ENCODE peak calls at places on chromosomes 16 and 17, in ten cellular contexts. A, W, C, P, T, V, X, D, K and Z are unnamed samples.
A peak's percentile ranks its signal among the peaks of the same experiment; 100 is the strongest.

GRCh38 chr16:69323428-69323827 is 7.0 kb downstream of the PDF start:
- DNase-seq in A (no peak), W (peak; percentile 71), C (no peak), P (no peak), T (no peak), V (no peak), X (no peak), D (no peak), K (no peak), Z (no peak)

GRCh38 chr17:3845361-3845753 is 689 bp downstream of the NCBP3 start:
- DNase-seq in A (no peak), W (no peak), C (no peak), P (no peak), T (peak; percentile 17), V (no peak), X (no peak), D (no peak), K (no peak), Z (no peak)

GRCh38 chr17:9979463-9979995 is 74.5 kb upstream of the RCVRN start:
- DNase-seq in A (no peak), W (no peak), C (no peak), P (no peak), T (no peak), V (peak; percentile 29), X (no peak), D (no peak), K (no peak), Z (no peak)

GRCh38 chr16:9836118-9836736 is 346.0 kb downstream of the GRIN2A start:
- DNase-seq in A (no peak), W (no peak), C (no peak), P (peak; percentile 37), T (peak; percentile 7), V (peak; percentile 17), X (no peak), D (no peak), K (no peak), Z (no peak)

GRCh38 chr17:41335747-41336146 is 14.9 kb downstream of the KRT33A start:
- DNase-seq in A (no peak), W (no peak), C (no peak), P (no peak), T (no peak), V (no peak), X (no peak), D (no peak), K (no peak), Z (no peak)

GRCh38 chr16:70745536-70746025 is 55.4 kb downstream of the VAC14 start:
- DNase-seq in A (no peak), W (no peak), C (no peak), P (no peak), T (no peak), V (no peak), X (no peak), D (no peak), K (no peak), Z (no peak)

GRCh38 chr16:23505942-23506605 is 4.2 kb downstream of the GGA2 start:
- DNase-seq in A (no peak), W (no peak), C (no peak), P (no peak), T (no peak), V (no peak), X (no peak), D (no peak), K (no peak), Z (no peak)

GRCh38 chr17:78839173-78839761 is 1.3 kb downstream of the USP36 start:
- DNase-seq in A (no peak), W (no peak), C (no peak), P (no peak), T (no peak), V (no peak), X (no peak), D (no peak), K (no peak), Z (no peak)

GRCh38 chr16:70746708-70747424 is 54.1 kb downstream of the VAC14 start:
- DNase-seq in A (peak; percentile 81), W (peak; percentile 94), C (peak; percentile 88), P (no peak), T (peak; percentile 96), V (peak; percentile 89), X (peak; percentile 91), D (peak; percentile 92), K (no peak), Z (no peak)

GRCh38 chr17:66200685-66201092 is 8.8 kb upstream of the CEP112 start:
- DNase-seq in A (peak; percentile 17), W (no peak), C (peak; percentile 64), P (peak; percentile 18), T (peak; percentile 80), V (peak; percentile 63), X (no peak), D (peak; percentile 79), K (peak; percentile 16), Z (peak; percentile 30)
- TF ChIP-seq CTCF in A (no peak), W (peak; percentile 71), C (peak; percentile 78), P (peak; percentile 68), T (peak; percentile 81), V (peak; percentile 85), X (no peak), D (peak; percentile 83), K (peak; percentile 33), Z (peak; percentile 67)

GRCh38 chr17:71085238-71086033 is 916.1 kb downstream of the KCNJ2 start:
- DNase-seq in A (no peak), W (peak; percentile 53), C (no peak), P (peak; percentile 24), T (peak; percentile 20), V (peak; percentile 31), X (no peak), D (peak; percentile 46), K (no peak), Z (no peak)
- TF ChIP-seq CTCF in A (no peak), W (peak; percentile 63), C (peak; percentile 20), P (peak; percentile 66), T (peak; percentile 52), V (peak; percentile 41), X (peak; percentile 10), D (peak; percentile 63), K (no peak), Z (no peak)

GRCh38 chr17:16027708-16028584 is 28.3 kb downstream of the TTC19 start:
- DNase-seq in A (no peak), W (no peak), C (peak; percentile 71), P (no peak), T (peak; percentile 87), V (peak; percentile 32), X (no peak), D (no peak), K (peak; percentile 5), Z (no peak)
- TF ChIP-seq CTCF in A (no peak), W (no peak), C (no peak), P (no peak), T (no peak), V (no peak), X (no peak), D (no peak), K (no peak), Z (no peak)

GRCh38 chr16:28923652-28924398 is 1.2 kb downstream of the RABEP2 start:
- DNase-seq in A (no peak), W (no peak), C (no peak), P (no peak), T (no peak), V (peak; percentile 27), X (no peak), D (no peak), K (no peak), Z (no peak)

GRCh38 chr16:28924762-28925385 is at the start of gene RABEP2:
- DNase-seq in A (peak; percentile 91), W (peak; percentile 93), C (peak; percentile 54), P (peak; percentile 99), T (peak; percentile 86), V (peak; percentile 99), X (peak; percentile 93), D (peak; percentile 99), K (peak; percentile 94), Z (peak; percentile 97)

GRCh38 chr16:28925386-28926228 is 569 bp upstream of the RABEP2 start:
- DNase-seq in A (peak; percentile 76), W (no peak), C (peak; percentile 57), P (no peak), T (peak; percentile 82), V (peak; percentile 69), X (peak; percentile 85), D (peak; percentile 86), K (peak; percentile 66), Z (peak; percentile 70)

GRCh38 chr16:28923231-28923587 is 1.8 kb downstream of the RABEP2 start:
- DNase-seq in A (no peak), W (no peak), C (no peak), P (no peak), T (no peak), V (no peak), X (no peak), D (no peak), K (no peak), Z (no peak)

DNA sequence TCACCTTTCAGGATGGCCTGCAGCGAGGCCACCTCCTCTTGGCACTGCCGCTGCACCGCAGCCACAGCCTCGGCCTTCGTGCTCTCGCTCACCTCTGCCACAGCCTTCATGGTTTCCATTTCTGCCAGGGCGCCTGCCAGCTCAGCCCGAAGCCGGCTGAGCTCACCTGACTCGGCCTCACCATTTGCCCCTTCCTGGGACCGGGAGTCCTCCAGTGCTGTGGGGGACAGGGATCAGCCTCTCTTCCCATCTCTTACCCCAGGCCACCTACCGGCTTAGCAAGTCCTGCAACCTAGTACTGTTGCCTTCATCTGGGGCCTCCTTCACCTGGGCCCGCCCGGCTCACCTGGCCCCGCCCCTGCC is 658 bp downstream of the RABEP2 start:
- DNase-seq in A (no peak), W (peak; percentile 64), C (no peak), P (no peak), T (no peak), V (no peak), X (no peak), D (no peak), K (no peak), Z (no peak)
- TF ChIP-seq CTCF in A (no peak), W (no peak), C (no peak), P (peak; percentile 58), T (no peak), V (peak; percentile 55), X (no peak), D (peak; percentile 17), K (no peak), Z (no peak)

DNA sequence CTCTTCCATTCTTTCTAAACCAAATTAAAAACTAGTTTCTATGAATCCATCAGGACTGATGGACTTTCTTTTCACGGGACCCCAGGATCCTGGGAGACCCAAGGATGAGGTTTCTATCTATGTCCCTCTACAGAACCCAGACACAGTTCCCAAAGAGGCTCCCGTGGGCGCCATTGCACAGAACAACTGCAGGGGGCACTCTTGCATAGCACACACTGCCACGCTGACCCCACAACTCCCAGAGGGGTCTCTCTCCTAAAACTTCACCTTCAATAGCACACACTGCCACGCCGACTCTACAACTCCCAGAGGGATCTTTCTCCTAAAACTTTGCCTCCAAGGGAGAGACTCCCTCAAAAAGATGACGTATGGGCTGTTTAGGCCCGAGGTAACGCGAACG is 9.0 kb downstream of the ABR start:
- DNase-seq in A (no peak), W (no peak), C (no peak), P (no peak), T (no peak), V (no peak), X (no peak), D (no peak), K (no peak), Z (no peak)
- TF ChIP-seq CTCF in A (no peak), W (no peak), C (peak; percentile 47), P (peak; percentile 25), T (no peak), V (no peak), X (no peak), D (no peak), K (no peak), Z (no peak)